ENCODE peak calls at places on chromosomes 12 and 14, in nine cellular contexts. One of them, this sample, is unnamed.
A peak's percentile ranks its signal among the peaks of the same experiment; 100 is the strongest.

GRCh38 chr14:68786491-68787234 is 6.2 kb downstream of the ZFP36L1 start:
- DNase-seq in GM04503: no peak
- DNase-seq in T47D: peak; percentile 67
- DNase-seq in GM12865: peak; percentile 57
- DNase-seq in activated CD4-positive, alpha-beta T cell treated with anti-CD3 and anti-CD28 coated beads for 48 hours: no peak
- DNase-seq in thyroid gland: no peak
- DNase-seq in cardiac fibroblast: peak; percentile 87
- DNase-seq in nucleus accumbens: no peak
- DNase-seq in NCI-H774: no peak
- DNase-seq in this sample: no peak

GRCh38 chr14:88388741-88389282 is 3.4 kb downstream of the SPATA7 start:
- DNase-seq in cardiac fibroblast: no peak
- DNase-seq in GM04503: no peak
- DNase-seq in NCI-H774: no peak
- DNase-seq in thyroid gland: no peak
- DNase-seq in GM12865: no peak
- DNase-seq in activated CD4-positive, alpha-beta T cell treated with anti-CD3 and anti-CD28 coated beads for 48 hours: no peak
- DNase-seq in nucleus accumbens: no peak
- DNase-seq in T47D: no peak
- DNase-seq in this sample: no peak

GRCh38 chr14:81565441-81566290 is 32.0 kb upstream of the SEL1L start:
- DNase-seq in GM04503: no peak
- DNase-seq in GM12865: peak; percentile 42
- DNase-seq in activated CD4-positive, alpha-beta T cell treated with anti-CD3 and anti-CD28 coated beads for 48 hours: peak; percentile 13
- DNase-seq in thyroid gland: peak; percentile 18
- DNase-seq in NCI-H774: no peak
- DNase-seq in nucleus accumbens: peak; percentile 41
- DNase-seq in cardiac fibroblast: peak; percentile 29
- DNase-seq in T47D: peak; percentile 74
- DNase-seq in this sample: peak; percentile 22

GRCh38 chr14:61925043-61925442 is 162.8 kb downstream of the SNAPC1 start:
- DNase-seq in T47D: peak; percentile 39
- DNase-seq in GM04503: no peak
- DNase-seq in nucleus accumbens: peak; percentile 9
- DNase-seq in GM12865: peak; percentile 35
- DNase-seq in activated CD4-positive, alpha-beta T cell treated with anti-CD3 and anti-CD28 coated beads for 48 hours: peak; percentile 12
- DNase-seq in cardiac fibroblast: no peak
- DNase-seq in thyroid gland: peak; percentile 48
- DNase-seq in NCI-H774: no peak
- DNase-seq in this sample: no peak

GRCh38 chr14:77691259-77691658 is 16.6 kb downstream of the ALKBH1 start:
- DNase-seq in NCI-H774: no peak
- DNase-seq in activated CD4-positive, alpha-beta T cell treated with anti-CD3 and anti-CD28 coated beads for 48 hours: no peak
- DNase-seq in T47D: no peak
- DNase-seq in GM12865: no peak
- DNase-seq in cardiac fibroblast: no peak
- DNase-seq in nucleus accumbens: no peak
- DNase-seq in thyroid gland: peak; percentile 40
- DNase-seq in GM04503: no peak
- DNase-seq in this sample: no peak

GRCh38 chr14:61754627-61755381 is 7.4 kb upstream of the SNAPC1 start:
- DNase-seq in T47D: no peak
- DNase-seq in GM12865: no peak
- DNase-seq in activated CD4-positive, alpha-beta T cell treated with anti-CD3 and anti-CD28 coated beads for 48 hours: no peak
- DNase-seq in NCI-H774: no peak
- DNase-seq in GM04503: no peak
- DNase-seq in cardiac fibroblast: peak; percentile 58
- DNase-seq in thyroid gland: no peak
- DNase-seq in nucleus accumbens: no peak
- DNase-seq in this sample: no peak

GRCh38 chr12:120468846-120469449 is 600 bp downstream of the SRSF9 start:
- DNase-seq in cardiac fibroblast: no peak
- DNase-seq in nucleus accumbens: peak; percentile 56
- DNase-seq in thyroid gland: peak; percentile 28
- DNase-seq in activated CD4-positive, alpha-beta T cell treated with anti-CD3 and anti-CD28 coated beads for 48 hours: peak; percentile 38
- DNase-seq in T47D: no peak
- DNase-seq in GM12865: no peak
- DNase-seq in NCI-H774: no peak
- DNase-seq in GM04503: peak; percentile 13
- DNase-seq in this sample: peak; percentile 66

GRCh38 chr14:24071144-24071697 is at the start of gene CPNE6:
- DNase-seq in cardiac fibroblast: no peak
- DNase-seq in NCI-H774: no peak
- DNase-seq in GM12865: no peak
- DNase-seq in nucleus accumbens: peak; percentile 71
- DNase-seq in T47D: no peak
- DNase-seq in activated CD4-positive, alpha-beta T cell treated with anti-CD3 and anti-CD28 coated beads for 48 hours: peak; percentile 74
- DNase-seq in GM04503: no peak
- DNase-seq in thyroid gland: no peak
- DNase-seq in this sample: no peak

GRCh38 chr14:21241218-21241819 is 27.9 kb downstream of the HNRNPC start:
- DNase-seq in activated CD4-positive, alpha-beta T cell treated with anti-CD3 and anti-CD28 coated beads for 48 hours: no peak
- DNase-seq in GM12865: no peak
- DNase-seq in NCI-H774: no peak
- DNase-seq in T47D: peak; percentile 20
- DNase-seq in thyroid gland: no peak
- DNase-seq in cardiac fibroblast: peak; percentile 57
- DNase-seq in nucleus accumbens: no peak
- DNase-seq in GM04503: no peak
- DNase-seq in this sample: no peak

GRCh38 chr12:42482820-42483533 is 106.6 kb downstream of the PRICKLE1 start:
- DNase-seq in nucleus accumbens: peak; percentile 29
- DNase-seq in activated CD4-positive, alpha-beta T cell treated with anti-CD3 and anti-CD28 coated beads for 48 hours: peak; percentile 68
- DNase-seq in T47D: peak; percentile 44
- DNase-seq in NCI-H774: peak; percentile 58
- DNase-seq in GM12865: peak; percentile 74
- DNase-seq in cardiac fibroblast: peak; percentile 76
- DNase-seq in thyroid gland: peak; percentile 82
- DNase-seq in GM04503: no peak
- DNase-seq in this sample: peak; percentile 14

GRCh38 chr14:103679351-103679750 is 35.9 kb downstream of the XRCC3 start:
- DNase-seq in T47D: peak; percentile 38
- DNase-seq in NCI-H774: no peak
- DNase-seq in thyroid gland: peak; percentile 67
- DNase-seq in activated CD4-positive, alpha-beta T cell treated with anti-CD3 and anti-CD28 coated beads for 48 hours: peak; percentile 67
- DNase-seq in GM12865: peak; percentile 82
- DNase-seq in nucleus accumbens: no peak
- DNase-seq in cardiac fibroblast: peak; percentile 36
- DNase-seq in GM04503: no peak
- DNase-seq in this sample: no peak